ENCODE peak calls at places on chromosomes 2 and 18, in four cellular contexts. E is thoracic aorta, V is Karpas-422, R is IMR-90. I is an unnamed sample.

GRCh38 chr2:108268001-108268400 is 20.7 kb upstream of the SULT1C2 start:
- DNase-seq in V (no peak), R (peak), E (no peak), I (no peak)

GRCh38 chr2:138699421-138699820 is 80.8 kb downstream of the NXPH2 start:
- DNase-seq in R (no peak), V (no peak), E (no peak), I (no peak)

GRCh38 chr2:38581193-38582147 is 21.3 kb downstream of the HNRNPLL start:
- DNase-seq in E (no peak), R (peak), V (peak), I (no peak)

GRCh38 chr18:6058941-6059340 is 163.6 kb upstream of the TMEM200C start:
- DNase-seq in E (no peak), R (peak), V (no peak), I (no peak)

GRCh38 chr18:54883816-54884604 is 55.7 kb downstream of the RAB27B start:
- DNase-seq in V (no peak), E (no peak), R (peak), I (no peak)

GRCh38 chr2:149601141-149601796 is 13.7 kb upstream of the MMADHC start:
- DNase-seq in V (no peak), R (peak), E (no peak), I (no peak)

GRCh38 chr18:48736861-48737260 is 198.0 kb downstream of the CTIF start:
- DNase-seq in E (no peak), V (no peak), R (no peak), I (no peak)

GRCh38 chr18:394997-395383 is 105.5 kb downstream of the COLEC12 start:
- DNase-seq in E (no peak), V (no peak), R (peak), I (no peak)

GRCh38 chr2:157413342-157414035 is 30.4 kb downstream of the CYTIP start:
- DNase-seq in R (no peak), E (no peak), V (no peak), I (no peak)

GRCh38 chr2:17543848-17544645 is 3.6 kb downstream of the VSNL1 start:
- DNase-seq in V (no peak), R (peak), E (no peak), I (no peak)

GRCh38 chr2:225354281-225354774 is 45.2 kb upstream of the NYAP2 start:
- DNase-seq in E (no peak), R (peak), V (no peak), I (no peak)

GRCh38 chr2:143819190-143819735 is 690.0 kb downstream of the ARHGAP15 start:
- DNase-seq in V (no peak), E (no peak), R (no peak), I (no peak)

GRCh38 chr18:32588191-32588590 is 117.5 kb upstream of the GAREM1 start:
- DNase-seq in R (no peak), V (peak), E (no peak), I (no peak)

GRCh38 chr2:68726608-68727367 is 7.8 kb upstream of the ARHGAP25 start:
- DNase-seq in E (no peak), V (peak), R (no peak), I (peak)

GRCh38 chr18:6948238-6948637 is 169.4 kb downstream of the LAMA1 start:
- DNase-seq in E (no peak), V (no peak), R (no peak), I (no peak)

GRCh38 chr2:166321076-166321475 is 54.7 kb downstream of the SCN9A start:
- DNase-seq in E (no peak), V (no peak), R (peak), I (no peak)

GRCh38 chr18:24173997-24174396 is 35.1 kb downstream of the CABYR start:
- DNase-seq in E (no peak), R (no peak), V (no peak), I (no peak)

GRCh38 chr2:68931799-68932198 is 20.9 kb downstream of the GKN2 start:
- DNase-seq in R (peak), E (no peak), V (no peak), I (no peak)

GRCh38 chr2:137964066-137964858 is at the start of gene HNMT:
- DNase-seq in V (no peak), E (no peak), R (peak), I (peak)

GRCh38 chr2:234136461-234136860 is 86.0 kb downstream of the SPP2 start:
- DNase-seq in R (no peak), V (no peak), E (no peak), I (no peak)

GRCh38 chr2:202169131-202169530 is 69.3 kb downstream of the SUMO1 start:
- DNase-seq in V (no peak), E (no peak), R (no peak), I (no peak)

GRCh38 chr2:222708274-222708710 is 36.8 kb downstream of the MOGAT1 start:
- DNase-seq in R (peak), E (peak), V (peak), I (peak)

GRCh38 chr2:156695020-156695419 is 258.8 kb downstream of the GPD2 start:
- DNase-seq in R (no peak), E (no peak), V (no peak), I (no peak)

DNA sequence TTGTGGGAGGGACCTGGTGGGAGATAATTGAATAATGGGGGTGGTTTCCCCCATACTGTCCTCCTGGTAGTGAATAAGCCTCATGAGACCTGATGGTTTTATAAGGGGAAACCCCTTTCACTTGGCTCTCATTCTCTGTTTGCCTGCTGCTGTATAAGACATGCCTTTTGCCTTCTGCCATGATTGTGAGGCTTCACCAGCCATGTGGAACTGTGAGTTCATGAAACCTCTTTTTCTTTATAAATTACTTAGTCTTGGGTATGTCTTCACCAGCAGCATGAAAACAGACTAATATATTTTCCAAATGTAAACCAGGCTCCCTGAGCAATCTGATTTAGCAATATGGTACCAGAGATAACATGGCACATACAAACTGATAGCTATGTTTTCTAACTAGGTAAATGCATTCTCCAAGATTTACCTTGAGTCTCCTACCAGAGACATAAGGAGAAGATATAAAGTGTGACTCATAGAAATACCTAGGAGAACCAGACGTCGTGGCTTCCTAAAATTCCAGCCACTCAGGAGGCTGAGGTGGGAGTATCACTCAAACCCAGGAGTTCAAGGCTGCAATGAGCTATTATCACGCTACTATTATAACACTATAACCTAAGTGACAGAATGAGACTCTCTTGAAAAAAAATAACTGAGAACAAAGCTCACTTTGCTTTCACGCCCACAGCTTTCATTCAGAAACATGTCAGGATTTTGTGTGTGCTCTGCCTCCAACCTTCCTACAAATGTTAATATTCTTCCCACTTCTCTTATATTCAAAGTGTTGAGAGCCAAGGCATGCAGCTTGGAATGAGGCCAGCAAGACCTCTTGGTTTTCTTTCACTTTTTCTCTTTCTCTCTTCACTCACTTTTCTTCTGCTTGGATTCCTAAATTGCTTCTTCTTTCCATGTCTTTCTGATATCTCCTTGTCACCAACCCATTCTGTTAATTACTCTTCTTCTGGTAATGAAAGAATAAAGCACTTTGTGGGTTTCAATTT is 263.9 kb upstream of the UBE2E3 start:
- DNase-seq in V (no peak), R (no peak), E (no peak), I (no peak)
- H3K27ac ChIP-seq in V (no peak), R (no peak), E (no peak), I (no peak)

GRCh38 chr2:42076357-42076921 is 28.6 kb downstream of the PKDCC start:
- DNase-seq in V (no peak), E (no peak), R (no peak), I (no peak)
- H3K27ac ChIP-seq in V (no peak), E (no peak), R (no peak), I (no peak)

GRCh38 chr2:102803897-102804217 is 42.0 kb downstream of the TMEM182 start:
- DNase-seq in E (no peak), V (no peak), R (no peak), I (no peak)
- H3K27ac ChIP-seq in E (no peak), V (no peak), R (no peak), I (peak)

DNA sequence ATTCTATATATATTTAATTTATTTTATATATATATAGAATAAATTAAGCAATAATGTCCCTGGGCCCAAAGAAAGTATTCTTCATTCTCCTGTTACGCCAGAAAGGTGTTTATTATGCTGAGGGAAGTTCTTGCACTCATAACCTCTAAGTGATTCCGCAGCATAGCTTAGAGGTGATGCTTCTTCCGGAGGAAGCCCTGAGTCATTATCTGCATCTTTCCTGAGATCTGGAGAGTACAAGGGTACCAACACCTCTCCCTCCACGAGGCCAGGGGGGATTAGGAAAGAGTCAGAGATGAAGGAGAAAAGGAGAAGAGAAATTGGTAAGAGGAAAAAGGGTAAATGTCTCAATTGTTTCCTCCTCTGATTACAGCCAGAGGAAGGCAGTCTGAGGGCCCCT is 43.1 kb upstream of the RTN4 start:
- DNase-seq in E (no peak), R (peak), V (no peak), I (no peak)
- H3K27ac ChIP-seq in E (no peak), R (peak), V (no peak), I (peak)

I was measured in right atrium auricular region.